ENCODE peak calls at places on chromosome 9, in five cellular contexts. K is Panc1, J is suprapubic skin, E is breast epithelium, D is K562. N is an unnamed sample.

GRCh38 chr9:91101598-91102168 is 260.0 kb downstream of the AUH start:
- DNase-seq in K (no peak), J (no peak), E (no peak), D (no peak), N (no peak)

GRCh38 chr9:93699650-93700049 is 123.3 kb downstream of the PHF2 start:
- DNase-seq in K (no peak), J (no peak), E (no peak), D (no peak), N (no peak)

GRCh38 chr9:131839281-131840084 is 99.6 kb upstream of the RAPGEF1 start:
- DNase-seq in K (peak; percentile 32), J (no peak), E (no peak), D (no peak), N (no peak)

GRCh38 chr9:8179381-8180053 is 379.9 kb upstream of the DMAC1 start:
- DNase-seq in K (no peak), J (no peak), E (no peak), D (no peak), N (no peak)

GRCh38 chr9:33044677-33045282 is 19.7 kb downstream of the DNAJA1 start:
- DNase-seq in K (peak; percentile 27), J (no peak), E (no peak), D (no peak), N (peak; percentile 34)

GRCh38 chr9:92160786-92161185 is 45.6 kb upstream of the SPTLC1 start:
- DNase-seq in K (no peak), J (peak; percentile 28), E (no peak), D (no peak), N (no peak)

GRCh38 chr9:109627042-109627441 is 128.9 kb upstream of the PTPN3 start:
- DNase-seq in K (no peak), J (no peak), E (no peak), D (no peak), N (no peak)

GRCh38 chr9:90880066-90880465 is 78.4 kb downstream of the SYK start:
- DNase-seq in K (no peak), J (no peak), E (no peak), D (no peak), N (no peak)

GRCh38 chr9:84387821-84388220 is 47.3 kb upstream of the SLC28A3 start:
- DNase-seq in K (no peak), J (no peak), E (no peak), D (no peak), N (no peak)

GRCh38 chr9:132782106-132782505 is 96.0 kb downstream of the AK8 start:
- DNase-seq in K (no peak), J (no peak), E (no peak), D (no peak), N (no peak)

GRCh38 chr9:130694205-130694604 is 625 bp downstream of the EXOSC2 start:
- DNase-seq in K (no peak), J (no peak), E (no peak), D (no peak), N (no peak)

GRCh38 chr9:130693101-130693425 is 517 bp upstream of the EXOSC2 start:
- DNase-seq in K (no peak), J (no peak), E (no peak), D (no peak), N (no peak)

GRCh38 chr9:130693426-130694191 is at the start of gene EXOSC2:
- DNase-seq in K (peak; percentile 87), J (peak; percentile 99), E (peak; percentile 98), D (peak; percentile 93), N (peak; percentile 98)

GRCh38 chr9:130689937-130690700 is 3.5 kb upstream of the EXOSC2 start:
- DNase-seq in K (peak; percentile 80), J (peak; percentile 77), E (no peak), D (peak; percentile 94), N (peak; percentile 90)

GRCh38 chr9:130692365-130692764 is 1.2 kb upstream of the EXOSC2 start:
- DNase-seq in K (no peak), J (no peak), E (no peak), D (no peak), N (no peak)
- TF ChIP-seq CTCF in K (no peak), J (no peak), E (no peak), D (no peak), N (no peak)

GRCh38 chr9:95370064-95370463 is 52.6 kb upstream of the FANCC start:
- DNase-seq in K (no peak), J (no peak), E (no peak), D (no peak), N (no peak)
- TF ChIP-seq POLR2AphosphoS5 in K (no peak), J (no peak), E (no peak), D (no peak), N (peak; percentile 15)

GRCh38 chr9:137988051-137988450 is 110.5 kb downstream of the CACNA1B start:
- DNase-seq in K (no peak), J (peak; percentile 48), E (no peak), D (no peak), N (no peak)

GRCh38 chr9:137985637-137986071 is 108.1 kb downstream of the CACNA1B start:
- DNase-seq in K (no peak), J (no peak), E (no peak), D (no peak), N (no peak)

GRCh38 chr9:137987244-137988030 is 109.9 kb downstream of the CACNA1B start:
- DNase-seq in K (no peak), J (no peak), E (no peak), D (no peak), N (no peak)

GRCh38 chr9:137984520-137985257 is 107.1 kb downstream of the CACNA1B start:
- DNase-seq in K (no peak), J (no peak), E (no peak), D (no peak), N (no peak)

DNA sequence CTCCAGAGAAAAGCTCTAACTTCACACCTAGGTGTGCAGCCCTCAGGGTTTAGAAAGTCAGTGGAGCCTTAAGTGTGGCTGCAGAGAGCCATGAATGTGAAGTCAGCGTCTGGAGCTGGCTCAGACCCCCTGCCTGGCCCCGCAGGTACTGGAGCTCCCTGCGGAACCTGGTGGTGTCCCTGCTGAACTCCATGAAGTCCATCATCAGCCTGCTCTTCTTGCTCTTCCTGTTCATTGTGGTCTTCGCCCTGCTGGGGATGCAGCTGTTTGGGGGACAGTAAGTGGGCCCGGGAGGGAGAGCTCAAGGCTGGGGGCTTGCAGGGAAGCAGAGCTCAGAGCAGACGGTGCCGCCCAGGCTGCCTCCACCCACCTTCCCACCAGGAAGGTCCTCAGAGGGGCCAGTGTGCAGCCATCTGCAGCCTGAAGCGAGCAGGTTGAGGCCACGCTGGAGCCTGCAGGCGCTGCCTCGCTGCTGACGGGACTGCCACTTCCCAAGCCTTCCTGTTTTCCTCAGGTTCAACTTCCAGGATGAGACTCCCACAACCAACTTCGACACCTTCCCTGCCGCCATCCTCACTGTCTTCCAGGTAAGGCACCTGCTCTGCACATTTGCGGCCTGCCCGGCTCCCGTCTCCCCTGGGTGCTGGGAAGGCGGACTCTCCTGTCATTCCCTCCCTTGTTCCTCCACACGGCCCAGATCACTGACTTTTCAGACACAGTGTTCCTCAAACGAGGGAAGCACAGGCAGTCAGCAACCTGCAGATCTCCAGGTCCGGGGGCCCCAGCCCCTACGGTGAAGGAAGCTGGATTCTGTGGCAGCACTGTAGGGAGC is 108.9 kb downstream of the CACNA1B start:
- DNase-seq in K (no peak), J (peak; percentile 31), E (no peak), D (no peak), N (no peak)
- H3K27ac ChIP-seq in K (no peak overlapping the region), J (no peak overlapping the region), E (no peak overlapping the region), D (no peak overlapping the region), N (no peak overlapping the region)

DNA sequence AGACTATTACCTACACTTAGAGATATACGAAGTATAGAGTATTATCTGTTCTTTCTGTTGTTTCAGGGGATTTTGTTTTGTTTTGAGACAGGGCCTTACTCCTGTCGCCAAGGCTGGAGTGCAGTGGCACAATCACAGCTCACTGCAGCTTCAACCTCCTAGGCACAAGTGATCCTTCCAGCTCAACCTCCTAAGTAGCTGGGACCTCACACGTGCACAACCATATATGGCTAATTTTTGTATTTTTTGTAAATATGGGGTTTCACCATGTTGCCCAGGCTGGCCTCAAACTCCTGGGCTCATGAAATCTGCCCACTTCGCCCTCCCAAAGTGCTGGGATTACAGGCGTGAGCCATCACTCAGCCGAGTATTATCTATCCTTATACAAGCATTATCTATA is 45.9 kb downstream of the SUSD1 start:
- DNase-seq in K (no peak), J (no peak), E (no peak), D (no peak), N (no peak)
- TF ChIP-seq CTCF in K (no peak), J (no peak), E (no peak), D (no peak), N (no peak)